ENCODE peak calls at places on chromosomes 4 and X, in five cellular contexts. One of them, this sample, is unnamed.

GRCh38 chr4:131098976-131099375 is 2003.0 kb downstream of the C4orf33 start:
- DNase-seq in tibial nerve: no peak
- DNase-seq in psoas muscle: no peak
- DNase-seq in cardiac muscle cell: no peak
- DNase-seq in ascending aorta: no peak
- DNase-seq in this sample: no peak

GRCh38 chrX:22314692-22315091 is 42.0 kb downstream of the CBLL2 start:
- DNase-seq in tibial nerve: no peak
- DNase-seq in psoas muscle: no peak
- DNase-seq in cardiac muscle cell: peak; percentile 15
- DNase-seq in ascending aorta: no peak
- DNase-seq in this sample: no peak

GRCh38 chr4:14441550-14441949 is 560.7 kb upstream of the CPEB2 start:
- DNase-seq in tibial nerve: no peak
- DNase-seq in psoas muscle: no peak
- DNase-seq in cardiac muscle cell: no peak
- DNase-seq in ascending aorta: no peak
- DNase-seq in this sample: no peak

GRCh38 chr4:10495651-10496050 is 38.4 kb upstream of the ZNF518B start:
- DNase-seq in tibial nerve: no peak
- DNase-seq in psoas muscle: no peak
- DNase-seq in cardiac muscle cell: no peak
- DNase-seq in ascending aorta: no peak
- DNase-seq in this sample: no peak

GRCh38 chrX:126799059-126799458 is 20.5 kb upstream of the PRR32 start:
- DNase-seq in tibial nerve: no peak
- DNase-seq in psoas muscle: no peak
- DNase-seq in cardiac muscle cell: no peak
- DNase-seq in ascending aorta: no peak
- DNase-seq in this sample: no peak

GRCh38 chr4:38365261-38365660 is 298.7 kb upstream of the KLF3 start:
- DNase-seq in tibial nerve: no peak
- DNase-seq in psoas muscle: no peak
- DNase-seq in cardiac muscle cell: no peak
- DNase-seq in ascending aorta: no peak
- DNase-seq in this sample: no peak

GRCh38 chr4:47664051-47664826 is 173.6 kb downstream of the CORIN start:
- DNase-seq in tibial nerve: no peak
- DNase-seq in psoas muscle: no peak
- DNase-seq in cardiac muscle cell: no peak
- DNase-seq in ascending aorta: no peak
- DNase-seq in this sample: no peak

GRCh38 chrX:9573282-9574106 is 108.6 kb downstream of the TBL1X start:
- DNase-seq in tibial nerve: no peak
- DNase-seq in psoas muscle: no peak
- DNase-seq in cardiac muscle cell: no peak
- DNase-seq in ascending aorta: no peak
- DNase-seq in this sample: no peak

GRCh38 chr4:109816082-109816442 is 500 bp downstream of the GAR1 start:
- DNase-seq in tibial nerve: no peak
- DNase-seq in psoas muscle: no peak
- DNase-seq in cardiac muscle cell: no peak
- DNase-seq in ascending aorta: no peak
- DNase-seq in this sample: no peak

GRCh38 chr4:78951862-78952472 is 12.7 kb upstream of the PAQR3 start:
- DNase-seq in tibial nerve: no peak
- DNase-seq in psoas muscle: no peak
- DNase-seq in cardiac muscle cell: peak; percentile 64
- DNase-seq in ascending aorta: no peak
- DNase-seq in this sample: peak; percentile 15

GRCh38 chr4:70589785-70590184 is 2.3 kb upstream of the AMBN start:
- DNase-seq in tibial nerve: no peak
- DNase-seq in psoas muscle: no peak
- DNase-seq in cardiac muscle cell: no peak
- DNase-seq in ascending aorta: no peak
- DNase-seq in this sample: no peak

GRCh38 chrX:49272426-49272825 is 2.8 kb downstream of the PPP1R3F start:
- DNase-seq in tibial nerve: no peak
- DNase-seq in psoas muscle: no peak
- DNase-seq in cardiac muscle cell: no peak
- DNase-seq in ascending aorta: no peak
- DNase-seq in this sample: no peak
- H3K4me1 ChIP-seq in tibial nerve: peaks cover 45% of the 10 kb centered on the region
- H3K4me1 ChIP-seq in psoas muscle: no peaks in the 10 kb centered on the region
- H3K4me1 ChIP-seq in cardiac muscle cell: no peaks in the 10 kb centered on the region
- H3K4me1 ChIP-seq in ascending aorta: peaks cover 2% of the 10 kb centered on the region
- H3K4me1 ChIP-seq in this sample: peaks cover 20% of the 10 kb centered on the region

GRCh38 chr4:98659741-98660507 is 1.5 kb upstream of the TSPAN5 start:
- DNase-seq in tibial nerve: no peak
- DNase-seq in psoas muscle: no peak
- DNase-seq in cardiac muscle cell: no peak
- DNase-seq in ascending aorta: no peak
- DNase-seq in this sample: no peak
- TF ChIP-seq CTCF in tibial nerve: no peak
- TF ChIP-seq CTCF in psoas muscle: no peak
- TF ChIP-seq CTCF in cardiac muscle cell: no peak
- TF ChIP-seq CTCF in ascending aorta: no peak
- TF ChIP-seq CTCF in this sample: no peak

GRCh38 chr4:87088188-87088587 is 132.2 kb downstream of the KLHL8 start:
- DNase-seq in tibial nerve: no peak
- DNase-seq in psoas muscle: no peak
- DNase-seq in cardiac muscle cell: no peak
- DNase-seq in ascending aorta: no peak
- DNase-seq in this sample: no peak
- H3K4me1 ChIP-seq in tibial nerve: peaks cover 54% of the 10 kb centered on the region
- H3K4me1 ChIP-seq in psoas muscle: peaks cover 66% of the 10 kb centered on the region
- H3K4me1 ChIP-seq in cardiac muscle cell: no peaks in the 10 kb centered on the region
- H3K4me1 ChIP-seq in ascending aorta: peaks cover 6% of the 10 kb centered on the region
- H3K4me1 ChIP-seq in this sample: peaks cover 3% of the 10 kb centered on the region

GRCh38 chr4:42278709-42279324 is 118.5 kb upstream of the SHISA3 start:
- DNase-seq in tibial nerve: no peak
- DNase-seq in psoas muscle: no peak
- DNase-seq in cardiac muscle cell: no peak
- DNase-seq in ascending aorta: no peak
- DNase-seq in this sample: no peak
- TF ChIP-seq CTCF in tibial nerve: no peak
- TF ChIP-seq CTCF in psoas muscle: no peak
- TF ChIP-seq CTCF in cardiac muscle cell: no peak
- TF ChIP-seq CTCF in ascending aorta: no peak
- TF ChIP-seq CTCF in this sample: peak; percentile 11

DNA sequence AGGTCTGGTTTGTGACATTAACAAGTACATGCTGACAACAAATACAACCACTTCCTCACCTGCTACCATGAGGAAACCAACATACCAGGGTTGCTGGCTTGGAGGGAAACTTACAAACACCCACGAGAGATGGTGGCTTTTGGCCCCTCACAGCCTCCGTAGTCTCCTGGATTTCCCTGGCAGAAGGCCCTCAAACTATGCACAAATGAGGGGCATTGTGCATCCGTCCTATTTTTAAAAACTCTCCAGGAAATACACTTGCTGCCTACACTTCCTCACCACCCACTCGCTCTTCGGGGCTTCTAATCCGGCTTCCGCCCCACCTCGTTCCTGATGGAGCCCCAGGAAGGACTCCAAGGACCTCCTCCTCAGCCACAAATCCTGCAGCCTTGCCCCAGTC is 355.0 kb upstream of the GATB start:
- DNase-seq in tibial nerve: no peak
- DNase-seq in psoas muscle: no peak
- DNase-seq in cardiac muscle cell: no peak
- DNase-seq in ascending aorta: no peak
- DNase-seq in this sample: no peak
- H3K4me1 ChIP-seq in tibial nerve: no peaks in the 10 kb centered on the region
- H3K4me1 ChIP-seq in psoas muscle: peaks cover 24% of the 10 kb centered on the region
- H3K4me1 ChIP-seq in cardiac muscle cell: peaks cover 12% of the 10 kb centered on the region
- H3K4me1 ChIP-seq in ascending aorta: no peaks in the 10 kb centered on the region
- H3K4me1 ChIP-seq in this sample: no peaks in the 10 kb centered on the region

DNA sequence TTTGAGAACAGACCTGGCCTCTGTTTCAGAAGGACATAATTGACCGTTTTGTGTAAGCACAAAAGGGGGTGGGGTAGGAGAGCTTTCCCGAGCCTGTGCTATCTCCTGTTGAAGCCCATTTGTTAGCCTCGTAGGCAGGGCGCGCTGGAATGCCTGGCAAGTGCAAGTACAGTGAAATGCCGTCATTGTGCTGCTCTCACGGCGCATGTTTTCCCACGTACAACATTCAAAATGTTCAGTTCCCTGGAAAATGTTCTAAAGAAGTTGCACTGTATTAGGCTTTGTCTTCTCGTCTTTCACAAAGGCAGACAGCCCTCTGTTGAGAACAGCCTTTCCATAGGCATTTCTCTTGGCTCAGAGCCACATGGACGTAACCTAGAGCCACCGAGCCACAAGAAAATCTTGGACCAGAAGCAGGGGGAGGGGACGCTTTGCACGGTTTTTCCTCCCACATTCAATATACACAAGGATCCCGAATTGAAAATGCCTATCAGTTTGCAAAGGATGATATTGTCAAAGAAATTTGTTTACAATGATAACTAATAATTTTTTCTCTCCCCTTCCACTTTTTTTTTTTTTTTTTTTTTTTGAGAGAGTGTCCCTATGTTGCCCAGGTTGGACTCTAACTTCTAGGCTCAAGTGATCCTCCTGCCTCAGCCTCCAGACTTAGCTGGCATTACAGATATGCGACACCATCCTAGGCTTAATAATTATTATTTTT is 54.6 kb upstream of the RAPGEF2 start:
- DNase-seq in tibial nerve: peak; percentile 45
- DNase-seq in psoas muscle: peak; percentile 57
- DNase-seq in cardiac muscle cell: peak; percentile 33
- DNase-seq in ascending aorta: no peak
- DNase-seq in this sample: peak; percentile 15
- TF ChIP-seq CTCF in tibial nerve: no peak
- TF ChIP-seq CTCF in psoas muscle: no peak
- TF ChIP-seq CTCF in cardiac muscle cell: no peak
- TF ChIP-seq CTCF in ascending aorta: no peak
- TF ChIP-seq CTCF in this sample: no peak

GRCh38 chrX:48919947-48920712 is 1.3 kb upstream of the PIM2 start:
- DNase-seq in tibial nerve: no peak
- DNase-seq in psoas muscle: no peak
- DNase-seq in cardiac muscle cell: no peak
- DNase-seq in ascending aorta: no peak
- DNase-seq in this sample: no peak

GRCh38 chrX:48918303-48918643 is 551 bp downstream of the PIM2 start:
- DNase-seq in tibial nerve: no peak
- DNase-seq in psoas muscle: no peak
- DNase-seq in cardiac muscle cell: no peak
- DNase-seq in ascending aorta: no peak
- DNase-seq in this sample: no peak

GRCh38 chrX:48917139-48917980 is 1.5 kb downstream of the PIM2 start:
- DNase-seq in tibial nerve: peak; percentile 84
- DNase-seq in psoas muscle: peak; percentile 87
- DNase-seq in cardiac muscle cell: peak; percentile 95
- DNase-seq in ascending aorta: peak; percentile 69
- DNase-seq in this sample: peak; percentile 85

GRCh38 chrX:48919360-48919821 is 567 bp upstream of the PIM2 start:
- DNase-seq in tibial nerve: no peak
- DNase-seq in psoas muscle: no peak
- DNase-seq in cardiac muscle cell: no peak
- DNase-seq in ascending aorta: no peak
- DNase-seq in this sample: no peak

DNA sequence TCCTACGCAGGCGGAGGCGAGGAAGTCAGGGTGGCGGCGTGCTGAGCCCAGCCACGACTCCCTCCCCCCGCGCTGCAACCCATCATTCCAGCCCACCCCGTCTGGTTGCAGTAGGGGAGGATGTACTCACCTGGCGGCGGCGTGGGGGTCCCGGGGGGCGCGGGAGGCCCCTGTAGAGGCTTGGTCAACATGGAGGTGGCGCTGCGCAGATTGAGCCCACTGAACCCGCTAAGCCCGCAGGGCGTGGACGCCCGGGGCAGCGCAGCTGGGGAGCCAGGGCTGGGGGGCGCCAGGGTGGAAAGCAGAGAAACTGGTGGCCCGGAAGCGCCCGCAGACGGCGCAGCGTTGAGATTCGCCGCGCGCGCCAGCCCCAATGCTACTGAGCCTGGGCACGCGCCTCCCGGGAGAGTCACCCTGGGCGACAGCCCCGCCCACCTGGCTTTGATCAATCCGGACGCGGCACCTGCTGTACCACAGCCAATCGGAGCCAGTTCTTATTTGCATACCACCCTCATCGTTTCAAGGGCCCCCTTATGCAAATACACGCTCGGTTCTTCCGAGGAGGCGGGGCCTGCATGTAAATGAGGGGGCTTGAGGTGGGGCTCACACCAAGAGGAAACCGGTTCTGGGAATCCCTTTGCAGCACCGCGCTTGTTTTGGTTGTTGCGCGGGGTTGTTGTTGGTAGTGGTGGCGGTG is at the start of gene PIM2:
- DNase-seq in tibial nerve: peak; percentile 75
- DNase-seq in psoas muscle: peak; percentile 88
- DNase-seq in cardiac muscle cell: peak; percentile 99
- DNase-seq in ascending aorta: peak; percentile 86
- DNase-seq in this sample: no peak
- H3K4me1 ChIP-seq in tibial nerve: peaks cover 24% of the 10 kb centered on the region
- H3K4me1 ChIP-seq in psoas muscle: no peaks in the 10 kb centered on the region
- H3K4me1 ChIP-seq in cardiac muscle cell: peaks cover 7% of the 10 kb centered on the region
- H3K4me1 ChIP-seq in ascending aorta: no peaks in the 10 kb centered on the region
- H3K4me1 ChIP-seq in this sample: peaks cover 8% of the 10 kb centered on the region

This sample was measured in Panc1.